ENCODE peak calls at places on chromosomes 12 and 14, in eight cellular contexts. M, R, A, J, X, Q, U and N are unnamed samples.

GRCh38 chr14:25472700-25473099 is 422.8 kb upstream of the STXBP6 start:
- DNase-seq in M (no peak), R (no peak), A (no peak), J (no peak), X (no peak), Q (no peak), U (no peak), N (no peak)

GRCh38 chr12:1662761-1663439 is 28.0 kb upstream of the ADIPOR2 start:
- DNase-seq in M (peak; percentile 65), R (no peak), A (no peak), J (peak; percentile 74), X (peak; percentile 76), Q (no peak), U (peak; percentile 28), N (no peak)

GRCh38 chr12:55188974-55189556 is 31.8 kb upstream of the OR10A7 start:
- DNase-seq in M (peak; percentile 78), R (peak; percentile 45), A (no peak), J (peak; percentile 85), X (peak; percentile 32), Q (peak; percentile 49), U (peak; percentile 80), N (peak; percentile 65)

GRCh38 chr14:28571636-28572035 is 195.0 kb upstream of the FOXG1 start:
- DNase-seq in M (no peak), R (peak; percentile 52), A (no peak), J (peak; percentile 83), X (no peak), Q (no peak), U (peak; percentile 21), N (no peak)

GRCh38 chr12:23853640-23854039 is 95.8 kb downstream of the SOX5 start:
- DNase-seq in M (no peak), R (no peak), A (no peak), J (no peak), X (no peak), Q (no peak), U (no peak), N (no peak)

GRCh38 chr12:23113781-23114180 is 488.8 kb downstream of the ETNK1 start:
- DNase-seq in M (no peak), R (peak; percentile 54), A (no peak), J (peak; percentile 78), X (no peak), Q (no peak), U (no peak), N (no peak)

GRCh38 chr12:116675339-116676107 is 62.3 kb downstream of the SPRING1 start:
- DNase-seq in M (no peak), R (no peak), A (no peak), J (no peak), X (no peak), Q (no peak), U (no peak), N (no peak)

GRCh38 chr12:47139010-47139681 is 59.4 kb upstream of the AMIGO2 start:
- DNase-seq in M (no peak), R (no peak), A (no peak), J (no peak), X (no peak), Q (no peak), U (no peak), N (no peak)

GRCh38 chr12:47862881-47863280 is 41.9 kb downstream of the VDR start:
- DNase-seq in M (no peak), R (no peak), A (no peak), J (no peak), X (no peak), Q (no peak), U (no peak), N (no peak)

DNA sequence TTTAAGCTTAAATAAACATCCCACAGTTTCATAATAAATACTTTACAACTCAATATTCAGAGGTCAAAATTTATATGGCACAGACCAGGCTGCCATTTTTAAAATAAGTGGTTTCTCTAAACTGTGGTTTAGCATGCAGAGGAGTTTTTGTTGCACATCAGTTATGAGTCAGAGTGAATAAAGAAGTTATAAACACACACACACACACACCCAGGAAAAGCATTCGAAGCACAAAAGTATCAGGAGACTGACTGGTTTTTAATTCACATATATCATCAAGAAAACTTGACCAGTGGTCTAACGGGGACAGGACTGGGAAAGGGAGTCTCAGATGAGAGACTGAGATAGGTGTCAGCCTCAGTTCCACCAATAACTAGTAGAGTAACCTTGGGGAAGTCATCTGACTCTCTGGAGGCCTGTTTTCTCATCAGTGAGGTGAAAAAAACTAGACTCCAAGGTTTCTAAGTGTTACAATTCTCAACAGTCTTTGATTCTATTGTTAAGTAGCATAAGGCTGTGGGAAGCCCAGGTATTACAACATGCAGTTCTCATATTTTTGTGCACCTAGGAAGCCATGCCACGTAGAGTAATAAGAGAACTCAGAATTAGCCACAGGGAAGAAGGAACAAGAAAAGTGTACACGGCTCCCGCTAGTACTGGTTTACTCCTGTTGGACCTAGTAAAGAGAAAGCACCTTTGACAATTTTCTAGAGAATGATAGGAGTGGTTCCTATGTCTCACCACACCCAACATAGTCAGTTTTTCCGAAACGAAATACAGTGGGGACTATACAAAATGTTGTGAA is 5.2 kb downstream of the PPTC7 start:
- DNase-seq in M (no peak), R (peak; percentile 92), A (no peak), J (peak; percentile 94), X (no peak), Q (peak; percentile 61), U (peak; percentile 94), N (no peak)
- H3K4me3 ChIP-seq in M (no peak overlapping the region), R (peak overlapping the region; percentile 49), A (no peak overlapping the region), J (peak overlapping the region; percentile 32), X (peak overlapping the region; percentile 3), Q (peak overlapping the region; percentile 67), U (peak overlapping the region; percentile 24), N (no peak overlapping the region)

GRCh38 chr14:58077621-58078020 is 74.4 kb downstream of the ARMH4 start:
- DNase-seq in M (no peak), R (peak; percentile 85), A (no peak), J (no peak), X (no peak), Q (no peak), U (peak; percentile 22), N (no peak)

GRCh38 chr14:58082491-58083098 is 69.4 kb downstream of the ARMH4 start:
- DNase-seq in M (no peak), R (peak; percentile 91), A (no peak), J (peak; percentile 80), X (peak; percentile 63), Q (no peak), U (peak; percentile 89), N (no peak)

GRCh38 chr14:58082011-58082410 is 70.0 kb downstream of the ARMH4 start:
- DNase-seq in M (no peak), R (peak; percentile 40), A (no peak), J (peak; percentile 28), X (no peak), Q (no peak), U (peak; percentile 43), N (no peak)

GRCh38 chr14:58078471-58078870 is 73.5 kb downstream of the ARMH4 start:
- DNase-seq in M (no peak), R (peak; percentile 36), A (no peak), J (no peak), X (no peak), Q (no peak), U (no peak), N (no peak)

DNA sequence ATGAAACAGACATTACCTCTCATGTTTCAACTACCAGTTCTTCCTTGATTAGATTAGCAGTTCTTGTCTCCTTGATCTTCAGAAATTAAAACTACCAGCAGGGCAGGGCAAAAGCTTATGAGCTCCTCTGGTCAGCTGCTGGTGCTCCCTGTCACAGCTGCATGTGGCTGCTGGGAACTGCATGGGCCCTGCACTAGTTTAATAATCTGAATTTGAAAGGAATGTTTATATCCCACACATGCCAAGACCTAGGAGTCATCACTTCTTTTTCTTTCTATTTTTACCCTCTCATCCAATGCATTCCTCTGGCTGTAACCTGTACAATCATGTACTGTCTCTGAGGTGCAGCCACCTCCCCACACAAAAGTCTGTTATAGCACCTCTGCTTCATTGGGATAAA is 73.9 kb downstream of the ARMH4 start:
- DNase-seq in M (no peak), R (peak; percentile 89), A (no peak), J (peak; percentile 79), X (no peak), Q (no peak), U (peak; percentile 59), N (no peak)
- TF ChIP-seq CTCF in M (no peak), R (no peak), A (no peak), J (no peak), X (no peak), Q (no peak), U (no peak), N (no peak)

DNA sequence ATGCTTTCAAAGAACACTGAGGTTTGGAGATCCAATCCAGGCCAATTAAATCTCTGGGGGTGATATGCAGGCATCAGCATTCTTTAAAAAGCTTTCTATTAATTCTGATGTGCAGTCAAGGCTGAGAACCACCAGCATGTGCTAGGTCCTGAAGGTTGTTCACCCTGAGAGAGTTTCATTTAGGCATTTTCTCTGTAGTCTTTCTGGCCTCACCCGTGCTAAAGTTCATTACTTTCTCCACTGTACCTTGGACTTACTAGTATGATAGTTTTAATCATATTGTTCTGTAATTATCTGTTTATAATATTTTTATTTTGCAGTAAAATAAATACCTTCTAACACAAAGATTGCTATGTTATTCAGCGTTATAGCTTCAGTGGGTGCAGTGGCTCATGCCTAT is 32.9 kb downstream of the SOS2 start:
- DNase-seq in M (no peak), R (no peak), A (no peak), J (no peak), X (no peak), Q (no peak), U (no peak), N (no peak)
- H3K4me3 ChIP-seq in M (no peak overlapping the region), R (no peak overlapping the region), A (no peak overlapping the region), J (no peak overlapping the region), X (no peak overlapping the region), Q (no peak overlapping the region), U (no peak overlapping the region), N (no peak overlapping the region)

DNA sequence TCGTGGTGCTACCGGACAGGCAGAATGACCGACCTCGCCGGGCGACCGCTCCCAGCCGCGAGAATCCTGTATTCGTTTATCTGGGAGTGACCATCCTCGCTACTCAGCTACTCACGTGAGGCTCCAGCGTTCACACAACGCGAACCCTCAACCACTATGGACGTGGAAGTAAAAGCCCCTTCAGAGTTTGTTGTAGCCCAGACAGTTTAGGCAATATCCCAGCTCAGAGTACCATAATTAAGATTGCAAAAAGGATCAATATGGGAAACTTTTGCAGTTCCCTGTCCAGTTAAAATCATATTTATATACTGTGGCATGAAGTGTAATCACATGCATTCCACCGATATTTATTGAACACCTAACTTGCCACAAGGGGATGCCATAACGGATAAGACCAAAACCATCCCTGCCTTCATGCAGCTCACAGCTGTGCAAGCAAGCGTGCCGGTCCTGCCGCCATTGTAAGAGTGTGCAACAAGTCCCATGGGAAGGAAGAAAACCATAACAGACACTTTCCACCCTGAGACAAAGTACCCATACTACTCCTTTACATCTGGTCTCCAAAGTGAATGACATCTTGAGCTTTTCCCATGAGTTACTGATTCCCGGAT is 938 bp upstream of the MAX start:
- DNase-seq in M (no peak), R (no peak), A (no peak), J (no peak), X (no peak), Q (no peak), U (peak; percentile 41), N (no peak)
- TF ChIP-seq CTCF in M (no peak), R (no peak), A (no peak), J (peak; percentile 14), X (no peak), Q (peak; percentile 31), U (peak; percentile 32), N (peak; percentile 46)

GRCh38 chr12:127556487-127556886 is 710.5 kb upstream of the TMEM132C start:
- DNase-seq in M (no peak), R (no peak), A (no peak), J (no peak), X (no peak), Q (no peak), U (no peak), N (no peak)
- H3K4me3 ChIP-seq in M (no peak overlapping the region), R (no peak overlapping the region), A (no peak overlapping the region), J (no peak overlapping the region), X (no peak overlapping the region), Q (no peak overlapping the region), U (no peak overlapping the region), N (no peak overlapping the region)